ENCODE peak calls at places on chromosomes 1 and 21, in five cellular contexts. X is D341Med; S is GDM1; C is AG04450; B is stimulated activated naive CD8-positive, alpha-beta T cell treated with anti-CD3 and anti-CD28 coated beads, Interleukin-15, Interleukin-2, amounts not matched to agents 100 U/mL and 50 U/mL, for 24 hours. E is an unnamed sample.

GRCh38 chr1:55869050-55869449 is 653.9 kb upstream of the USP24 start:
- DNase-seq in C (no peak), B (no peak), S (no peak), X (no peak), E (peak; percentile 62)

GRCh38 chr1:25208561-25209222 is 23.6 kb downstream of the SYF2 start:
- DNase-seq in X (no peak), C (no peak), S (no peak), B (no peak), E (no peak)

GRCh38 chr1:72397786-72398185 is 115.4 kb upstream of the NEGR1 start:
- DNase-seq in X (no peak), S (no peak), C (peak; percentile 41), B (no peak), E (no peak)

GRCh38 chr1:6157528-6158174 is 22.5 kb downstream of the CHD5 start:
- DNase-seq in X (no peak), C (no peak), S (no peak), B (peak; percentile 26), E (no peak)

GRCh38 chr1:8185400-8185799 is 132.5 kb upstream of the SLC45A1 start:
- DNase-seq in C (no peak), B (no peak), X (no peak), S (no peak), E (no peak)

GRCh38 chr1:151716771-151717631 is at the start of gene CELF3:
- DNase-seq in C (no peak), X (peak; percentile 93), S (no peak), B (no peak), E (no peak)

GRCh38 chr21:35651166-35651565 is 409.2 kb downstream of the SETD4 start:
- DNase-seq in X (no peak), C (no peak), B (no peak), S (no peak), E (no peak)

GRCh38 chr1:99808391-99809115 is 41.6 kb upstream of the AGL start:
- DNase-seq in C (peak; percentile 91), B (peak; percentile 25), X (peak; percentile 63), S (peak; percentile 49), E (no peak)

GRCh38 chr1:210633636-210634035 is 304.9 kb downstream of the HHAT start:
- DNase-seq in X (no peak), S (no peak), C (no peak), B (no peak), E (peak; percentile 30)

GRCh38 chr21:32499249-32500055 is 85.9 kb downstream of the TCP10L start:
- DNase-seq in B (no peak), S (no peak), C (no peak), X (no peak), E (peak; percentile 63)

GRCh38 chr1:214660900-214661299 is 57.9 kb downstream of the CENPF start:
- DNase-seq in X (peak; percentile 35), C (peak; percentile 84), S (no peak), B (no peak), E (peak; percentile 27)

GRCh38 chr1:61397915-61398314 is 315.6 kb downstream of the NFIA start:
- DNase-seq in C (peak; percentile 7), X (no peak), S (no peak), B (no peak), E (no peak)

GRCh38 chr21:35563885-35564451 is 496.4 kb downstream of the SETD4 start:
- DNase-seq in X (no peak), S (no peak), C (peak; percentile 77), B (no peak), E (peak; percentile 75)

GRCh38 chr1:161258439-161259386 is at the start of gene PCP4L1:
- DNase-seq in B (peak; percentile 44), C (no peak), S (no peak), X (no peak), E (peak; percentile 40)

GRCh38 chr1:45478129-45478802 is 12.7 kb downstream of the TESK2 start:
- DNase-seq in X (no peak), B (no peak), S (no peak), C (no peak), E (no peak)

GRCh38 chr1:176374967-176375569 is 87.9 kb upstream of the PAPPA2 start:
- DNase-seq in C (peak; percentile 23), B (peak; percentile 74), S (peak; percentile 30), X (peak; percentile 80), E (peak; percentile 71)

GRCh38 chr1:227707807-227708206 is 27.3 kb downstream of the JMJD4 start:
- DNase-seq in C (no peak), B (no peak), X (no peak), S (no peak), E (no peak)

GRCh38 chr1:47561523-47562007 is 123.7 kb downstream of the FOXD2 start:
- DNase-seq in B (no peak), X (no peak), S (no peak), C (no peak), E (no peak)

GRCh38 chr1:22248746-22249145 is 105.8 kb upstream of the WNT4 start:
- DNase-seq in B (no peak), S (no peak), X (no peak), C (no peak), E (no peak)

GRCh38 chr21:34882719-34883131 is 166.4 kb downstream of the RUNX1 start:
- DNase-seq in B (no peak), C (no peak), S (no peak), X (no peak), E (no peak)

GRCh38 chr1:2940178-2940577 is 81.1 kb upstream of the ACTRT2 start:
- DNase-seq in B (no peak), C (no peak), S (no peak), X (no peak), E (no peak)

GRCh38 chr1:221159608-221160007 is 280.4 kb downstream of the HLX start:
- DNase-seq in X (no peak), C (no peak), B (no peak), S (no peak), E (no peak)